ENCODE peak calls at places on chromosomes 1 and 21, in six cellular contexts. One of them, this sample, is unnamed.

GRCh38 chr1:39672551-39672947 is 642 bp upstream of the NT5C1A start:
- DNase-seq in aorta: no peak
- DNase-seq in AG04450: no peak
- DNase-seq in left ventricle myocardium inferior: no peak
- DNase-seq in left lung: no peak
- DNase-seq in dorsolateral prefrontal cortex: peak
- DNase-seq in this sample: no peak

GRCh38 chr1:85417876-85418275 is 47.1 kb downstream of the DDAH1 start:
- DNase-seq in left ventricle myocardium inferior: no peak
- DNase-seq in AG04450: no peak
- DNase-seq in dorsolateral prefrontal cortex: no peak
- DNase-seq in left lung: no peak
- DNase-seq in aorta: no peak
- DNase-seq in this sample: no peak

GRCh38 chr1:27618341-27619067 is 14.6 kb upstream of the AHDC1 start:
- DNase-seq in left lung: peak
- DNase-seq in left ventricle myocardium inferior: no peak
- DNase-seq in dorsolateral prefrontal cortex: no peak
- DNase-seq in AG04450: no peak
- DNase-seq in aorta: no peak
- DNase-seq in this sample: no peak

GRCh38 chr1:6041432-6042062 is 4.1 kb upstream of the KCNAB2 start:
- DNase-seq in left lung: peak
- DNase-seq in left ventricle myocardium inferior: no peak
- DNase-seq in AG04450: no peak
- DNase-seq in dorsolateral prefrontal cortex: peak
- DNase-seq in aorta: no peak
- DNase-seq in this sample: no peak

GRCh38 chr1:168822911-168823310 is 93.9 kb upstream of the DPT start:
- DNase-seq in AG04450: no peak
- DNase-seq in dorsolateral prefrontal cortex: no peak
- DNase-seq in left ventricle myocardium inferior: no peak
- DNase-seq in left lung: no peak
- DNase-seq in aorta: no peak
- DNase-seq in this sample: no peak

GRCh38 chr1:57204091-57204490 is 219.8 kb downstream of the DAB1 start:
- DNase-seq in aorta: no peak
- DNase-seq in dorsolateral prefrontal cortex: no peak
- DNase-seq in left ventricle myocardium inferior: no peak
- DNase-seq in left lung: no peak
- DNase-seq in AG04450: no peak
- DNase-seq in this sample: no peak

GRCh38 chr1:156115514-156116374 is 1.2 kb downstream of the LMNA start:
- DNase-seq in aorta: peak
- DNase-seq in dorsolateral prefrontal cortex: peak
- DNase-seq in AG04450: no peak
- DNase-seq in left lung: peak
- DNase-seq in left ventricle myocardium inferior: peak
- DNase-seq in this sample: peak

GRCh38 chr1:170730443-170730842 is 66.5 kb downstream of the PRRX1 start:
- DNase-seq in aorta: no peak
- DNase-seq in AG04450: no peak
- DNase-seq in left ventricle myocardium inferior: no peak
- DNase-seq in left lung: no peak
- DNase-seq in dorsolateral prefrontal cortex: no peak
- DNase-seq in this sample: no peak

GRCh38 chr1:76640092-76640491 is 227.2 kb upstream of the ST6GALNAC5 start:
- DNase-seq in left ventricle myocardium inferior: no peak
- DNase-seq in AG04450: no peak
- DNase-seq in aorta: no peak
- DNase-seq in dorsolateral prefrontal cortex: no peak
- DNase-seq in left lung: no peak
- DNase-seq in this sample: no peak

GRCh38 chr1:233368106-233368783 is 40.7 kb downstream of the MAP3K21 start:
- DNase-seq in aorta: no peak
- DNase-seq in left ventricle myocardium inferior: no peak
- DNase-seq in AG04450: no peak
- DNase-seq in dorsolateral prefrontal cortex: no peak
- DNase-seq in left lung: no peak
- DNase-seq in this sample: no peak

GRCh38 chr1:111197598-111198289 is 2.7 kb downstream of the DENND2D start:
- DNase-seq in dorsolateral prefrontal cortex: no peak
- DNase-seq in AG04450: no peak
- DNase-seq in aorta: no peak
- DNase-seq in left ventricle myocardium inferior: no peak
- DNase-seq in left lung: peak
- DNase-seq in this sample: no peak

GRCh38 chr1:87159378-87159915 is 169.2 kb upstream of the LMO4 start:
- DNase-seq in AG04450: no peak
- DNase-seq in left ventricle myocardium inferior: no peak
- DNase-seq in left lung: no peak
- DNase-seq in aorta: no peak
- DNase-seq in dorsolateral prefrontal cortex: no peak
- DNase-seq in this sample: no peak

GRCh38 chr1:208211901-208212843 is 32.0 kb downstream of the PLXNA2 start:
- DNase-seq in left ventricle myocardium inferior: no peak
- DNase-seq in left lung: no peak
- DNase-seq in aorta: no peak
- DNase-seq in dorsolateral prefrontal cortex: no peak
- DNase-seq in AG04450: no peak
- DNase-seq in this sample: no peak

GRCh38 chr1:161037661-161038522 is 872 bp downstream of the TSTD1 start:
- DNase-seq in AG04450: no peak
- DNase-seq in left lung: no peak
- DNase-seq in left ventricle myocardium inferior: no peak
- DNase-seq in aorta: no peak
- DNase-seq in dorsolateral prefrontal cortex: no peak
- DNase-seq in this sample: no peak

GRCh38 chr1:161039154-161039545 is 386 bp upstream of the TSTD1 start:
- DNase-seq in dorsolateral prefrontal cortex: no peak
- DNase-seq in left lung: no peak
- DNase-seq in left ventricle myocardium inferior: no peak
- DNase-seq in aorta: no peak
- DNase-seq in AG04450: no peak
- DNase-seq in this sample: no peak

GRCh38 chr1:161044535-161044907 is 1.3 kb downstream of the USF1 start:
- DNase-seq in left ventricle myocardium inferior: no peak
- DNase-seq in dorsolateral prefrontal cortex: no peak
- DNase-seq in left lung: no peak
- DNase-seq in aorta: no peak
- DNase-seq in AG04450: no peak
- DNase-seq in this sample: no peak

GRCh38 chr1:161038523-161039153 is at the start of gene TSTD1:
- DNase-seq in aorta: peak
- DNase-seq in left lung: peak
- DNase-seq in left ventricle myocardium inferior: peak
- DNase-seq in dorsolateral prefrontal cortex: peak
- DNase-seq in AG04450: no peak
- DNase-seq in this sample: no peak

DNA sequence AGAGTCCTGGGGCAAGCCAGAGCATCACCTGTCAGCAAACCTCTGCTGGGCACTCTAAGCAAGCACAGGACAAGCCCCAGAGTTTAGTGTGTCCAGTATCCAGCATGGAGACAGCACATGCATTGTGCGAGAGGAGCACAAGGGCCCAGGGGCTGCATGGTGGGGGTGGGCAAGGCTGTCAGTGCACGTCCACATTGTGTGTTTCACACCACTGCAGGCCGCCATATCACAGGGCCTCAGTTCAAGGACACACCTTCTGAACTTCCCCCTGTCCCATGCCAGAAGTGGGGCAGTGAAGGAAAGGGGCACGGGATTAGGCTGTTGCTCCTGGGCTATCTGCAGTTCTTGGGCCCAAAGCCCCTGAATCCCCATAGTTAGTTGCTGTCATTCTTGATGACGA is 782 bp upstream of the TSTD1 start:
- DNase-seq in AG04450: no peak
- DNase-seq in left lung: no peak
- DNase-seq in aorta: no peak
- DNase-seq in dorsolateral prefrontal cortex: no peak
- DNase-seq in left ventricle myocardium inferior: no peak
- DNase-seq in this sample: no peak
- H3K27ac ChIP-seq in AG04450: no peak
- H3K27ac ChIP-seq in left lung: peak
- H3K27ac ChIP-seq in aorta: no peak
- H3K27ac ChIP-seq in dorsolateral prefrontal cortex: no peak
- H3K27ac ChIP-seq in left ventricle myocardium inferior: no peak
- H3K27ac ChIP-seq in this sample: no peak

DNA sequence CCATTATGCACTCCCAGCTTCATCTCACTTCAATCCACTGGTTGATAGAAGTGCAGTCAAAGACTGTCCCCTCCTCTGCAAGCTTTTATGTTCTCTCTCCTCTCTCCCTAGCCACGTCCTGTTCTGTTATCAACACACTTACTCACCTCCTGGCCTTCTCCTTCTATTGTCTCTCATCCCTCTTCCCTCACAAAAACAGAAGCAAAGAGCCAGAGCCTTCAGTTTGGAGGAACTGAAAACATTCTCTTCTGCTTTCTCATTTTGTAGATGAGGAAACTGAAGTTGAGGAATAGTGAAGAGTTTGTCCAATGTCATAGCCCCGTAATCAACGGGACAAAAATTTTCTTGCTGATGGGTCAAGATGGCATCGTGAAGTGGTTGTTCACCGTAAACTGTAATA is 1.8 kb downstream of the NLRP3 start:
- DNase-seq in left ventricle myocardium inferior: no peak
- DNase-seq in dorsolateral prefrontal cortex: no peak
- DNase-seq in aorta: no peak
- DNase-seq in AG04450: no peak
- DNase-seq in left lung: no peak
- DNase-seq in this sample: no peak
- H3K27ac ChIP-seq in left ventricle myocardium inferior: no peak
- H3K27ac ChIP-seq in dorsolateral prefrontal cortex: no peak
- H3K27ac ChIP-seq in aorta: no peak
- H3K27ac ChIP-seq in AG04450: no peak
- H3K27ac ChIP-seq in left lung: no peak
- H3K27ac ChIP-seq in this sample: no peak

GRCh38 chr1:61956012-61956645 is 213.8 kb downstream of the PATJ start:
- DNase-seq in left ventricle myocardium inferior: no peak
- DNase-seq in dorsolateral prefrontal cortex: no peak
- DNase-seq in left lung: no peak
- DNase-seq in AG04450: no peak
- DNase-seq in aorta: no peak
- DNase-seq in this sample: no peak
- H3K27ac ChIP-seq in left ventricle myocardium inferior: peak
- H3K27ac ChIP-seq in dorsolateral prefrontal cortex: no peak
- H3K27ac ChIP-seq in left lung: no peak
- H3K27ac ChIP-seq in AG04450: no peak
- H3K27ac ChIP-seq in aorta: no peak
- H3K27ac ChIP-seq in this sample: no peak

GRCh38 chr1:204673217-204673608 is 12.3 kb downstream of the LRRN2 start:
- DNase-seq in aorta: no peak
- DNase-seq in left lung: no peak
- DNase-seq in AG04450: no peak
- DNase-seq in left ventricle myocardium inferior: no peak
- DNase-seq in dorsolateral prefrontal cortex: no peak
- DNase-seq in this sample: no peak

GRCh38 chr1:204672482-204673216 is 12.9 kb downstream of the LRRN2 start:
- DNase-seq in AG04450: no peak
- DNase-seq in dorsolateral prefrontal cortex: peak
- DNase-seq in left ventricle myocardium inferior: no peak
- DNase-seq in aorta: no peak
- DNase-seq in left lung: no peak
- DNase-seq in this sample: no peak

GRCh38 chr1:204670152-204670927 is 15.2 kb downstream of the LRRN2 start:
- DNase-seq in aorta: no peak
- DNase-seq in left lung: no peak
- DNase-seq in AG04450: no peak
- DNase-seq in left ventricle myocardium inferior: no peak
- DNase-seq in dorsolateral prefrontal cortex: no peak
- DNase-seq in this sample: no peak

GRCh38 chr1:204673909-204674701 is 11.4 kb downstream of the LRRN2 start:
- DNase-seq in AG04450: no peak
- DNase-seq in aorta: no peak
- DNase-seq in dorsolateral prefrontal cortex: peak
- DNase-seq in left ventricle myocardium inferior: no peak
- DNase-seq in left lung: no peak
- DNase-seq in this sample: no peak

DNA sequence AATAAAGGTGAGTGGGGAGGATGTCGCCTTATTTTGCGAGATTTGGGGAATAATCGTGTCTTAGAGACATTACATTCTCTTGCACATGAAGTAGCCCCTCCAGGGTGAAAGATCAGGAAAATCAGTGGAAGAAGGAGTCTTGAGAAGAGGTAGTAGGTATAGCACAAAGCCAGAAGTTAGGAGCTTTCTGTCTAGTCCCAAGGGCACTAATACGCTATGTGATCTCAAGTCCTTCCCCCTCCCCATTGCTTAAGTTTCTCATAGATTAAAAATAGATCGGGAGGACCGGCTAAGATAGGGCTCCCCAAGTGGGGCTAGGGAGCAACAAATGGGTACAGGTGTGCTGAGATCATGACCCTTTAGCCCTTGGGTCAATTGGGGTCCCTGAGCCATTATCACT is 13.5 kb downstream of the LRRN2 start:
- DNase-seq in aorta: no peak
- DNase-seq in AG04450: no peak
- DNase-seq in dorsolateral prefrontal cortex: no peak
- DNase-seq in left ventricle myocardium inferior: no peak
- DNase-seq in left lung: no peak
- DNase-seq in this sample: no peak
- H3K27ac ChIP-seq in aorta: no peak
- H3K27ac ChIP-seq in AG04450: no peak
- H3K27ac ChIP-seq in dorsolateral prefrontal cortex: peak
- H3K27ac ChIP-seq in left ventricle myocardium inferior: no peak
- H3K27ac ChIP-seq in left lung: no peak
- H3K27ac ChIP-seq in this sample: no peak

GRCh38 chr21:28822064-28822402 is 170.6 kb downstream of the LTN1 start:
- DNase-seq in dorsolateral prefrontal cortex: no peak
- DNase-seq in aorta: no peak
- DNase-seq in left ventricle myocardium inferior: no peak
- DNase-seq in left lung: no peak
- DNase-seq in AG04450: no peak
- DNase-seq in this sample: no peak
- H3K27ac ChIP-seq in dorsolateral prefrontal cortex: no peak
- H3K27ac ChIP-seq in aorta: no peak
- H3K27ac ChIP-seq in left ventricle myocardium inferior: peak
- H3K27ac ChIP-seq in left lung: no peak
- H3K27ac ChIP-seq in AG04450: no peak
- H3K27ac ChIP-seq in this sample: no peak

DNA sequence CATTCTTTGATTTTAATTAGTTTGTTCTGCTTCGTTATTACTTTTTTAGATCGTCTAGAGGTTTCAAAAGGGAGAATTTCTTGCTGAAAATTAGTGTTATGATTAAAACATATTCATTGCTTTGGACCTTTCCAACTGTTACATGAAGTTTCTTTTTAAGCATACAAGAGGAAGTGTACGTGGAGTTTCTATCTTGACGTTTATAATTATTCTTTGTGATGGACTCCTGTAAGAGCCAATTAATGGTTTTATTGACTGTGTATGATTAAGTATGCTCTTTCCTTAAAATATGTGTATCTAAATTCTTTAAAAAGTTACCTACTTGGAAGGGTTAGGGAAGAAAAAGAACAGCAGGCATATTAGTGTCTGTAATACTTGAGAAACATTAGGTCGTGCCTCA is 37.8 kb downstream of the SPEN start:
- DNase-seq in aorta: no peak
- DNase-seq in left lung: no peak
- DNase-seq in left ventricle myocardium inferior: no peak
- DNase-seq in AG04450: no peak
- DNase-seq in dorsolateral prefrontal cortex: no peak
- DNase-seq in this sample: no peak
- H3K27ac ChIP-seq in aorta: no peak
- H3K27ac ChIP-seq in left lung: peak
- H3K27ac ChIP-seq in left ventricle myocardium inferior: peak
- H3K27ac ChIP-seq in AG04450: no peak
- H3K27ac ChIP-seq in dorsolateral prefrontal cortex: peak
- H3K27ac ChIP-seq in this sample: peak